ENCODE peak calls at places on chromosomes 2 and 18, in five cellular contexts. U is brain microvascular endothelial cell, F is pancreas, R is sigmoid colon, M is choroid plexus epithelial cell. I is an unnamed sample.

GRCh38 chr2:217075225-217075802 is 215.4 kb upstream of the TNP1 start:
- DNase-seq in U (no peak), M (peak), R (no peak), F (no peak), I (no peak)

GRCh38 chr2:85888020-85888744 is 608 bp downstream of the ST3GAL5 start:
- DNase-seq in M (no peak), R (peak), F (peak), U (no peak), I (no peak)

GRCh38 chr2:4130651-4131050 is 427.3 kb downstream of the DCDC2C start:
- DNase-seq in U (no peak), F (no peak), M (no peak), R (no peak), I (no peak)

GRCh38 chr2:108376774-108377173 is 980 bp upstream of the SULT1C4 start:
- DNase-seq in M (no peak), F (no peak), R (no peak), U (no peak), I (no peak)

GRCh38 chr2:228688007-228688645 is 506.6 kb upstream of the SPHKAP start:
- DNase-seq in F (no peak), U (peak), M (peak), R (no peak), I (no peak)

GRCh38 chr2:157785200-157785599 is 90.9 kb downstream of the ACVR1 start:
- DNase-seq in R (no peak), M (peak), U (no peak), F (no peak), I (no peak)

GRCh38 chr2:83650897-83651296 is 808.2 kb downstream of the SUCLG1 start:
- DNase-seq in U (no peak), R (no peak), M (no peak), F (no peak), I (no peak)

GRCh38 chr2:136151021-136151971 is 33.3 kb upstream of the CXCR4 start:
- DNase-seq in M (no peak), F (no peak), R (no peak), U (no peak), I (no peak)

GRCh38 chr2:2530334-2530733 is 199.3 kb upstream of the MYT1L start:
- DNase-seq in U (no peak), F (no peak), M (no peak), R (no peak), I (no peak)

GRCh38 chr2:84526562-84526961 is 10.3 kb downstream of the DNAH6 start:
- DNase-seq in R (no peak), F (no peak), U (no peak), M (peak), I (no peak)

GRCh38 chr2:38060206-38060605 is 15.7 kb downstream of the CYP1B1 start:
- DNase-seq in M (no peak), U (no peak), F (no peak), R (no peak), I (no peak)

GRCh38 chr18:58859935-58860334 is 4.7 kb upstream of the ZNF532 start:
- DNase-seq in R (peak), M (no peak), F (no peak), U (no peak), I (no peak)

GRCh38 chr18:49846263-49846662 is 32.9 kb upstream of the ACAA2 start:
- DNase-seq in M (peak), F (no peak), R (no peak), U (peak), I (no peak)

GRCh38 chr2:10137053-10137843 is 14.7 kb downstream of the RRM2 start:
- DNase-seq in R (peak), U (no peak), M (no peak), F (no peak), I (no peak)

GRCh38 chr2:118696786-118697465 is 150.5 kb downstream of the EN1 start:
- DNase-seq in U (peak), R (no peak), F (no peak), M (peak), I (no peak)

GRCh38 chr2:83251473-83251872 is 1207.6 kb downstream of the SUCLG1 start:
- DNase-seq in M (no peak), F (no peak), R (no peak), U (no peak), I (no peak)

GRCh38 chr18:55097406-55098170 is 138.3 kb upstream of the CCDC68 start:
- DNase-seq in F (no peak), U (no peak), R (no peak), M (peak), I (no peak)

GRCh38 chr2:233807966-233808892 is 30.1 kb downstream of the MROH2A start:
- DNase-seq in R (peak), F (peak), U (no peak), M (no peak), I (peak)

GRCh38 chr2:121697108-121697631 is 39.5 kb downstream of the NIFK start:
- DNase-seq in F (no peak), U (no peak), M (peak), R (peak), I (no peak)

GRCh38 chr2:236113425-236113824 is 54.8 kb downstream of the GBX2 start:
- DNase-seq in U (no peak), M (no peak), F (no peak), R (no peak), I (peak)

GRCh38 chr2:107635883-107636282 is 190.8 kb upstream of the RGPD4 start:
- DNase-seq in U (peak), M (peak), R (no peak), F (no peak), I (no peak)

GRCh38 chr2:423479-423878 is 135.6 kb upstream of the ALKAL2 start:
- DNase-seq in U (no peak), R (no peak), F (no peak), M (no peak), I (no peak)

GRCh38 chr18:50961974-50962373 is 5.9 kb upstream of the ELAC1 start:
- DNase-seq in U (no peak), R (no peak), F (no peak), M (no peak), I (no peak)

GRCh38 chr2:21422050-21422449 is 298.3 kb downstream of the TDRD15 start:
- DNase-seq in U (peak), R (no peak), F (no peak), M (peak), I (peak)

GRCh38 chr18:53093650-53094049 is 753.7 kb downstream of the DCC start:
- DNase-seq in U (no peak), M (no peak), R (no peak), F (no peak), I (no peak)
- TF ChIP-seq CTCF in U (no peak), M (no peak), R (no peak), F (no peak), I (no peak)

GRCh38 chr18:21740474-21740723 is 193 bp upstream of the MIB1 start:
- DNase-seq in R (peak), U (peak), F (peak), M (peak), I (peak)
- H3K4me3 ChIP-seq in R (peak), U (peak), F (peak), M (peak), I (peak)

GRCh38 chr2:24019729-24020128 is 9.8 kb downstream of the MFSD2B start:
- DNase-seq in M (no peak), U (no peak), R (no peak), F (no peak), I (no peak)

GRCh38 chr2:24022975-24023575 is 13.2 kb downstream of the MFSD2B start:
- DNase-seq in F (no peak), R (no peak), M (no peak), U (no peak), I (no peak)

GRCh38 chr2:24024018-24024417 is 14.1 kb downstream of the MFSD2B start:
- DNase-seq in R (no peak), U (peak), M (peak), F (no peak), I (no peak)

GRCh38 chr2:24022324-24022974 is 12.6 kb downstream of the MFSD2B start:
- DNase-seq in R (no peak), U (no peak), F (no peak), M (no peak), I (no peak)

DNA sequence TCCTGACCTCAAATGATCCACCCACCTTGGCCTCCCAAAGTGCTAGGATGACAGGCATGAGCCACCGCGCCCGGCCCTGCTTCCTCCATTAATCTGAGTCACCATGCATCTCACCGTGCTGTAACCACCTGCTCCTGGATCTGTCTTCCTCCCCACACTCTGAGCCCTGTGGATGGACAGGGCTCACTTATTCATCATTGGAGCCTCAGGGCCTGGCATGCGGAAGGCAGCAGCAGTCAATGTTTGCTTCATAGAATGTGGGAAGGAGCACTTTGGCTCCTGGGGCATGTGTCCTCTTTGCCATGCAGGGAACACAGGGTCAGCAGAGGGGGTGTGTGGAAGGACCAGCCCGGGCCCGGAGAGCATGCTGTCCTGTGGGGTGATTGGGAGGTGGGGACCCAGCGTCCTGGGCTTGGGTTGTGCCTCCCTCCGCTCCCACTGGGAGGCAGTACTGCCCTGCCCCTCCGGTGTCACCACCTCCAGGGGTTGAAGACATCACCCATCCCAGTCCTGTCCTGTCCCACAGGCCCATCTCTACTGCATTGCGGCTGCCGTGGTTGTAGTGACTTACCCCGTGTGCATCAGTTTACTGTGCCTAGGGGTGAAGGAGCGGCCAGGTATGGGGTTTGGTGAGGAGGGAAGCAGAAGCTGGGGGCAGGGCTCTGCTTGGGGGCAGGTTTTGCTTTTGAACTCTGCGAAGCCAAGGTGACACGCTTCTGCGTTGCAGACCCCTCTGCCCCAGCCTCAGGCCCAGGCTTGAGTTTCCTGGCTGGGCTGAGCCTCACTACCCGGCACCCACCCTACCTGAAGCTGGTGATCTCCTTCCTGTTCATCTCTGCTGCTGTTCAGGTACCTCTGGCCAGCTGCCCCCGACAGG is 11.5 kb downstream of the MFSD2B start:
- DNase-seq in R (no peak), M (no peak), F (no peak), U (no peak), I (no peak)
- TF ChIP-seq CTCF in R (no peak), M (peak), F (no peak), U (peak), I (no peak)

GRCh38 chr2:54597153-54597827 is 126.2 kb upstream of the EML6 start:
- DNase-seq in M (no peak), F (peak), R (peak), U (no peak), I (no peak)
- H3K4me3 ChIP-seq in M (no peak), F (no peak), R (no peak), U (no peak), I (no peak)

DNA sequence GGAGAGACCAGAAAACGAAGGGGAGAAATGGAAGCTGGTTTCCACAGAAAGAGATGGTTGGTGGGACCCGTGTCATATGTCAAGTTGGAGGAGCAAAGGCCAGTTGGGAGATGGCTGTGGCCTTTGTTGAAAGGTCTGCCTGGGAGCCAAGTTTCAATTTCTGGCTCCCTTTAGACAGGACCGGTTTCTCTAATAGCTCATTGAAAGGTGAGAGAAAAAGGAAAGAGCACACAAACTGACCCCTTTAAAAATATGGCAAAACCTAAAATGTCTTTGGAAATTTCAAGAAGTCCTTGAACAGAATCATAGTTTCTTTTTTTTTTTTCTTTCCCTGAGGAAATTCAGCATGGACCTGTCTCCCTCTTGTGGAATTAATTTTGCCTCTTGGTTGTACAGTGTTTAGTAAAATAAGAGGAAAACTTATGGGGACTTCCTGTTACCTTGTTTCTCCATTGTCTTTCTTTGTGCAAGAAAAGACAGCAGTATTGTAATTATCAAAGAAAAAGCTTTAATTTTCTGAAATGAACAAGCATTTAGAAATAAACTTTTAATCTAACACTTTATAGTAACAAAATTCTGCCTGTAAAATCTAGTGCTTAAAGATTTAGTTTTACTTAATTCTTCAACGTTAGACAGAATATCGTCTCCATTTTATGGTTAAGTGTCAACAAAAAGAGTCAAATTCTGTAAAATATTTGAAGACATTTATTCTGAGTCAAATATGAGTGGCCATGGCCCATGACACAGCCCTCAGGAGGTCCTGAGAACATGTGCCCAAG is 176.4 kb upstream of the NABP1 start:
- DNase-seq in F (no peak), U (peak), R (no peak), M (peak), I (no peak)
- TF ChIP-seq CTCF in F (peak), U (peak), R (peak), M (peak), I (peak)

DNA sequence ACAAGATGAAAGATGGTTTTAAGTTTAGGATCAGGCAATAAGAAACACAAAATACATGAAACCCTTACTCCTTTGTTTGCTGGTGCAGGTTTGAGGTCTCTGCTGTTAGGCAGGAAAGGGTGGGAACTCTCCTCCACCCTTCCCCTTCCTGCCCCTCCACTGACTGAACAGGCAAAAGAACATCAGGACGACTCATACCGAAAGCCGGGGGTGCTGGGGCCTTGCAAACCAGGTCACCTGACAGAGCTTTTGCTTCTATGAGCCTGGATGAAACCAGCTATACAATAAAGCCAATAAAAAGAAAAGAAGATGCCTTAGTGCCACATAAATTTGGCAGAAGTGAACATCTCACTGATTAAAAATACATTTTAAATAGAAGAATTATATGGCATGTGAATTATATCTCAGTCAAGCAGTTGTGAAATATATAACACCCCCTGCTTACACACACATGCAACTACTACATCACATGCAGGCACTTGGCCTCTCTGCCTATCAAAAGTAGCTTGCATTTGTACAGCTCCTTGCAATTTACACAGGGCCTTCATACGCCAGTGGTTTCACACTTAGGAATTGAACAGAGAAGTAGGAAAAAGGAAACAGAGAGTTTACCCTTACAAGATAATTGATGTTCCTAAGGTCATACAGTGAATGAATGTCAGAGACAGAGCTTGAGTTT is 215.1 kb upstream of the TRIB2 start:
- DNase-seq in U (no peak), F (no peak), M (peak), R (peak), I (no peak)
- H3K4me3 ChIP-seq in U (no peak), F (no peak), M (no peak), R (no peak), I (no peak)

I was measured in upper lobe of right lung.